ENCODE peak calls at places on chromosome 22, in seven cellular contexts. N is fibroblast of pulmonary artery; K is prostate gland; Y is activated CD4-positive, CD25-positive, alpha-beta regulatory T cell treated with anti-CD3 and anti-CD28 coated beads, Interleukin-2, amount 50 U/mL, for 72 hours; O is GM10248; E is activated T-helper 1 cell treated with anti-CD3 and anti-CD28 coated beads, Interleukin-2, amount 50 U/mL, for 16 hours; D is fibroblast of mammary gland. Z is an unnamed sample.

GRCh38 chr22:43110927-43111623 is 525 bp downstream of the BIK start:
- DNase-seq in D (no peak), Y (peak), K (peak), E (no peak), O (peak), N (no peak), Z (peak)

GRCh38 chr22:39175127-39176066 is 22.9 kb upstream of the CBX7 start:
- DNase-seq in N (no peak), O (no peak), K (no peak), E (no peak), D (no peak), Y (no peak), Z (no peak)

GRCh38 chr22:50696799-50697561 is 24.4 kb downstream of the SHANK3 start:
- DNase-seq in D (no peak), E (no peak), O (no peak), K (no peak), N (no peak), Y (no peak), Z (no peak)

GRCh38 chr22:19036523-19037273 is 85.5 kb downstream of the DGCR2 start:
- DNase-seq in N (peak), Y (peak), D (peak), K (no peak), E (no peak), O (peak), Z (no peak)

GRCh38 chr22:26892401-26893033 is 235.1 kb downstream of the MIAT start:
- DNase-seq in E (no peak), D (peak), K (no peak), N (no peak), O (no peak), Y (no peak), Z (no peak)

GRCh38 chr22:20267441-20268288 is 453 bp downstream of the RTN4R start:
- DNase-seq in N (no peak), Y (no peak), D (no peak), E (no peak), O (no peak), K (no peak), Z (no peak)

GRCh38 chr22:41555325-41555724 is 5.5 kb upstream of the CSDC2 start:
- DNase-seq in D (no peak), Y (no peak), E (no peak), K (no peak), O (no peak), N (peak), Z (no peak)

GRCh38 chr22:50445071-50445879 is 29.6 kb downstream of the SBF1 start:
- DNase-seq in K (no peak), E (no peak), D (no peak), O (no peak), Y (no peak), N (no peak), Z (no peak)

GRCh38 chr22:49204599-49205214 is 623.0 kb downstream of the BRD1 start:
- DNase-seq in Y (peak), O (no peak), D (no peak), K (no peak), E (no peak), N (no peak), Z (no peak)

GRCh38 chr22:29155966-29156365 is 49.7 kb upstream of the EMID1 start:
- DNase-seq in K (no peak), O (no peak), N (no peak), Y (no peak), E (no peak), D (no peak), Z (no peak)

GRCh38 chr22:42752230-42752746 is 31.6 kb upstream of the A4GALT start:
- DNase-seq in D (no peak), O (peak), N (no peak), K (no peak), E (no peak), Y (no peak), Z (no peak)

GRCh38 chr22:34015642-34016041 is 95.4 kb upstream of the LARGE1 start:
- DNase-seq in K (no peak), N (no peak), O (no peak), D (no peak), E (no peak), Y (no peak), Z (no peak)

GRCh38 chr22:36753120-36753802 is 22.7 kb downstream of the IFT27 start:
- DNase-seq in O (no peak), D (no peak), N (no peak), E (no peak), K (no peak), Y (no peak), Z (no peak)

Z was measured in naive B cell.